ENCODE peak calls at places on chromosome 5, in nine cellular contexts. U is CD4-positive, CD25-positive, alpha-beta regulatory T cell; L is upper lobe of right lung; R is EH; I is cardiac fibroblast; Q is NCI-H2081; M is NCI-H345; A is A172; Z is Daoy. G is an unnamed sample.

GRCh38 chr5:66171349-66172344 is 27.5 kb downstream of the SREK1 start:
- DNase-seq in U (peak; percentile 82), L (no peak), R (peak; percentile 71), I (peak; percentile 73), Q (peak; percentile 13), M (peak; percentile 30), A (peak; percentile 52), Z (peak; percentile 37), G (peak; percentile 56)

GRCh38 chr5:96177303-96177869 is 215.7 kb upstream of the ELL2 start:
- DNase-seq in U (no peak), L (no peak), R (peak; percentile 84), I (peak; percentile 80), Q (no peak), M (no peak), A (peak; percentile 78), Z (peak; percentile 16), G (peak; percentile 74)

GRCh38 chr5:96336351-96336985 is 96.6 kb downstream of the PCSK1 start:
- DNase-seq in U (peak; percentile 62), L (no peak), R (peak; percentile 90), I (peak; percentile 95), Q (peak; percentile 59), M (peak; percentile 64), A (peak; percentile 81), Z (peak; percentile 77), G (peak; percentile 87)

GRCh38 chr5:157745041-157745456 is 1.5 kb downstream of the LSM11 start:
- DNase-seq in U (no peak), L (no peak), R (peak; percentile 5), I (no peak), Q (no peak), M (no peak), A (no peak), Z (no peak), G (no peak)

GRCh38 chr5:94901071-94901979 is 282.9 kb downstream of the SLF1 start:
- DNase-seq in U (no peak), L (no peak), R (peak; percentile 42), I (peak; percentile 46), Q (no peak), M (no peak), A (peak; percentile 85), Z (peak; percentile 62), G (no peak)

GRCh38 chr5:31941356-31941755 is 232.8 kb downstream of the GOLPH3 start:
- DNase-seq in U (no peak), L (no peak), R (no peak), I (no peak), Q (no peak), M (no peak), A (no peak), Z (no peak), G (no peak)

GRCh38 chr5:43643327-43643726 is 40.3 kb downstream of the NNT start:
- DNase-seq in U (no peak), L (no peak), R (peak; percentile 51), I (no peak), Q (no peak), M (no peak), A (no peak), Z (no peak), G (no peak)

GRCh38 chr5:42680035-42680434 is 76.6 kb upstream of the CCDC152 start:
- DNase-seq in U (no peak), L (no peak), R (no peak), I (no peak), Q (no peak), M (no peak), A (no peak), Z (no peak), G (no peak)

GRCh38 chr5:150177721-150178120 is 11.1 kb downstream of the CDX1 start:
- DNase-seq in U (no peak), L (no peak), R (no peak), I (no peak), Q (no peak), M (no peak), A (no peak), Z (no peak), G (no peak)

GRCh38 chr5:139492700-139493192 is 10.2 kb upstream of the STING1 start:
- DNase-seq in U (no peak), L (no peak), R (peak; percentile 84), I (peak; percentile 64), Q (no peak), M (no peak), A (peak; percentile 83), Z (peak; percentile 44), G (peak; percentile 50)

GRCh38 chr5:75510836-75511434 is 494 bp downstream of the CERT1 start:
- DNase-seq in U (no peak), L (peak; percentile 83), R (no peak), I (peak; percentile 46), Q (peak; percentile 19), M (peak; percentile 25), A (peak; percentile 26), Z (no peak), G (no peak)

GRCh38 chr5:119551819-119552218 is 77.5 kb upstream of the FAM170A start:
- DNase-seq in U (no peak), L (no peak), R (no peak), I (no peak), Q (no peak), M (no peak), A (no peak), Z (no peak), G (no peak)

GRCh38 chr5:156595132-156595787 is 254.8 kb upstream of the PPP1R2B start:
- DNase-seq in U (no peak), L (no peak), R (no peak), I (peak; percentile 5), Q (no peak), M (no peak), A (no peak), Z (no peak), G (peak; percentile 3)

GRCh38 chr5:172920447-172920849 is 38.8 kb upstream of the RPL26L1 start:
- DNase-seq in U (no peak), L (no peak), R (peak; percentile 94), I (peak; percentile 95), Q (no peak), M (no peak), A (peak; percentile 97), Z (peak; percentile 88), G (peak; percentile 95)

GRCh38 chr5:87825583-87825982 is 412.9 kb upstream of the CCNH start:
- DNase-seq in U (no peak), L (no peak), R (no peak), I (no peak), Q (peak; percentile 0), M (no peak), A (no peak), Z (no peak), G (no peak)